ENCODE peak calls at places on chromosome 12, in four cellular contexts. Y is T follicular helper cell, W is NAMALWA, U is GM23338. A is an unnamed sample.

GRCh38 chr12:131989021-131989420 is 39.3 kb downstream of the EP400 start:
- DNase-seq in Y (no peak), W (no peak), U (no peak), A (no peak)

GRCh38 chr12:106739815-106740552 is 34.5 kb upstream of the RIC8B start:
- DNase-seq in Y (no peak), W (no peak), U (no peak), A (peak; percentile 51)

GRCh38 chr12:50589650-50590435 is 85.1 kb downstream of the DIP2B start:
- DNase-seq in Y (no peak), W (no peak), U (no peak), A (peak; percentile 93)

GRCh38 chr12:8860165-8860961 is 37.9 kb downstream of the A2ML1 start:
- DNase-seq in Y (peak; percentile 16), W (peak; percentile 68), U (peak; percentile 87), A (peak; percentile 15)

GRCh38 chr12:132433641-132434395 is 56.1 kb upstream of the FBRSL1 start:
- DNase-seq in Y (no peak), W (peak; percentile 48), U (no peak), A (no peak)

GRCh38 chr12:120961604-120962486 is 16.5 kb upstream of the HNF1A start:
- DNase-seq in Y (no peak), W (no peak), U (peak; percentile 61), A (no peak)

GRCh38 chr12:89525002-89525823 is 617 bp upstream of the GALNT4 start:
- DNase-seq in Y (peak; percentile 11), W (peak; percentile 49), U (peak; percentile 79), A (peak; percentile 29)

GRCh38 chr12:93686572-93687365 is 9.6 kb downstream of the CRADD start:
- DNase-seq in Y (no peak), W (no peak), U (no peak), A (no peak)

GRCh38 chr12:8065991-8066594 is at the start of gene C3AR1:
- DNase-seq in Y (peak; percentile 47), W (peak; percentile 28), U (no peak), A (peak; percentile 70)

GRCh38 chr12:563250-563781 is 99.9 kb downstream of the NINJ2 start:
- DNase-seq in Y (peak; percentile 46), W (no peak), U (no peak), A (peak; percentile 82)

GRCh38 chr12:50120521-50120920 is 8.5 kb downstream of the COX14 start:
- DNase-seq in Y (no peak), W (no peak), U (no peak), A (no peak)

GRCh38 chr12:6996040-6996441 is 22.2 kb downstream of the LPCAT3 start:
- DNase-seq in Y (no peak), W (no peak), U (no peak), A (peak; percentile 22)

GRCh38 chr12:12467701-12468218 is 94.9 kb downstream of the DUSP16 start:
- DNase-seq in Y (peak; percentile 32), W (no peak), U (no peak), A (no peak)

GRCh38 chr12:127400231-127400630 is 866.7 kb upstream of the TMEM132C start:
- DNase-seq in Y (no peak), W (no peak), U (no peak), A (peak; percentile 28)

GRCh38 chr12:27999521-27999920 is 27.0 kb upstream of the PTHLH start:
- DNase-seq in Y (no peak), W (no peak), U (no peak), A (no peak)

GRCh38 chr12:51326762-51327439 is 2.9 kb upstream of the BIN2 start:
- DNase-seq in Y (no peak), W (peak; percentile 51), U (no peak), A (peak; percentile 58)

GRCh38 chr12:27618836-27619235 is 77.4 kb upstream of the REP15 start:
- DNase-seq in Y (no peak), W (no peak), U (no peak), A (peak; percentile 51)

GRCh38 chr12:75650989-75651695 is 139.7 kb upstream of the KRR1 start:
- DNase-seq in Y (no peak), W (no peak), U (no peak), A (no peak)

GRCh38 chr12:12661086-12661485 is 34.9 kb downstream of the GPR19 start:
- DNase-seq in Y (no peak), W (no peak), U (no peak), A (no peak)

GRCh38 chr12:67515679-67516363 is 132.7 kb upstream of the DYRK2 start:
- DNase-seq in Y (peak; percentile 15), W (peak; percentile 56), U (no peak), A (peak; percentile 64)

GRCh38 chr12:19462441-19462840 is 23.1 kb downstream of the AEBP2 start:
- DNase-seq in Y (no peak), W (no peak), U (no peak), A (no peak)

GRCh38 chr12:102479099-102479887 is 1.1 kb downstream of the IGF1 start:
- DNase-seq in Y (no peak), W (no peak), U (peak; percentile 42), A (no peak)

A was measured in Daoy.